ENCODE peak calls at places on chromosomes 16 and 17, in ten cellular contexts. One of them, this sample, is unnamed.
A peak's percentile ranks its signal among the peaks of the same experiment; 100 is the strongest.

GRCh38 chr16:10678655-10679054 is 16.1 kb downstream of the TEKT5 start:
- DNase-seq in PC-9: no peak
- DNase-seq in heart right ventricle: no peak
- DNase-seq in PC-3: no peak
- DNase-seq in mammary epithelial cell: no peak
- DNase-seq in brain microvascular endothelial cell: no peak
- DNase-seq in SK-N-SH: no peak
- DNase-seq in HFF-Myc: no peak
- DNase-seq in astrocyte of the spinal cord: no peak
- DNase-seq in lower leg skin: no peak
- DNase-seq in this sample: no peak

GRCh38 chr16:81623365-81624102 is 155.6 kb upstream of the PLCG2 start:
- DNase-seq in PC-3: peak; percentile 54
- DNase-seq in HFF-Myc: no peak
- DNase-seq in SK-N-SH: peak; percentile 59
- DNase-seq in astrocyte of the spinal cord: peak; percentile 67
- DNase-seq in heart right ventricle: no peak
- DNase-seq in lower leg skin: no peak
- DNase-seq in brain microvascular endothelial cell: no peak
- DNase-seq in PC-9: peak; percentile 46
- DNase-seq in mammary epithelial cell: peak; percentile 60
- DNase-seq in this sample: no peak

GRCh38 chr16:17832738-17833137 is 362.0 kb upstream of the XYLT1 start:
- DNase-seq in brain microvascular endothelial cell: no peak
- DNase-seq in HFF-Myc: no peak
- DNase-seq in PC-3: no peak
- DNase-seq in heart right ventricle: no peak
- DNase-seq in PC-9: no peak
- DNase-seq in SK-N-SH: no peak
- DNase-seq in mammary epithelial cell: peak; percentile 46
- DNase-seq in lower leg skin: no peak
- DNase-seq in astrocyte of the spinal cord: no peak
- DNase-seq in this sample: no peak

GRCh38 chr17:74259667-74260524 is 14.1 kb upstream of the DNAI2 start:
- DNase-seq in PC-3: peak; percentile 76
- DNase-seq in mammary epithelial cell: peak; percentile 25
- DNase-seq in HFF-Myc: no peak
- DNase-seq in astrocyte of the spinal cord: no peak
- DNase-seq in PC-9: no peak
- DNase-seq in brain microvascular endothelial cell: no peak
- DNase-seq in SK-N-SH: peak; percentile 56
- DNase-seq in lower leg skin: no peak
- DNase-seq in heart right ventricle: no peak
- DNase-seq in this sample: no peak

GRCh38 chr17:2874211-2874686 is 78.0 kb downstream of the RAP1GAP2 start:
- DNase-seq in brain microvascular endothelial cell: no peak
- DNase-seq in PC-3: peak; percentile 50
- DNase-seq in HFF-Myc: no peak
- DNase-seq in mammary epithelial cell: no peak
- DNase-seq in astrocyte of the spinal cord: no peak
- DNase-seq in heart right ventricle: no peak
- DNase-seq in SK-N-SH: no peak
- DNase-seq in lower leg skin: no peak
- DNase-seq in PC-9: peak; percentile 24
- DNase-seq in this sample: no peak

GRCh38 chr16:12318661-12319463 is 342.3 kb downstream of the SNX29 start:
- DNase-seq in brain microvascular endothelial cell: no peak
- DNase-seq in mammary epithelial cell: no peak
- DNase-seq in HFF-Myc: no peak
- DNase-seq in PC-9: no peak
- DNase-seq in lower leg skin: no peak
- DNase-seq in heart right ventricle: no peak
- DNase-seq in astrocyte of the spinal cord: no peak
- DNase-seq in SK-N-SH: no peak
- DNase-seq in PC-3: no peak
- DNase-seq in this sample: no peak

GRCh38 chr17:4479982-4480751 is 18.5 kb upstream of the SPNS2 start:
- DNase-seq in HFF-Myc: no peak
- DNase-seq in heart right ventricle: no peak
- DNase-seq in SK-N-SH: no peak
- DNase-seq in PC-3: no peak
- DNase-seq in lower leg skin: no peak
- DNase-seq in brain microvascular endothelial cell: no peak
- DNase-seq in mammary epithelial cell: no peak
- DNase-seq in astrocyte of the spinal cord: no peak
- DNase-seq in PC-9: no peak
- DNase-seq in this sample: no peak

GRCh38 chr17:46995841-46996571 is 17.0 kb upstream of the RPRML start:
- DNase-seq in heart right ventricle: no peak
- DNase-seq in brain microvascular endothelial cell: peak; percentile 20
- DNase-seq in HFF-Myc: peak; percentile 65
- DNase-seq in lower leg skin: no peak
- DNase-seq in PC-3: peak; percentile 64
- DNase-seq in PC-9: no peak
- DNase-seq in mammary epithelial cell: peak; percentile 57
- DNase-seq in SK-N-SH: no peak
- DNase-seq in astrocyte of the spinal cord: peak; percentile 9
- DNase-seq in this sample: no peak

GRCh38 chr17:82892869-82893565 is 53.2 kb upstream of the ZNF750 start:
- DNase-seq in HFF-Myc: no peak
- DNase-seq in heart right ventricle: peak; percentile 57
- DNase-seq in PC-3: no peak
- DNase-seq in PC-9: no peak
- DNase-seq in lower leg skin: no peak
- DNase-seq in mammary epithelial cell: no peak
- DNase-seq in astrocyte of the spinal cord: no peak
- DNase-seq in SK-N-SH: no peak
- DNase-seq in brain microvascular endothelial cell: no peak
- DNase-seq in this sample: no peak

GRCh38 chr16:50635505-50636392 is 45.4 kb downstream of the SNX20 start:
- DNase-seq in mammary epithelial cell: no peak
- DNase-seq in PC-9: no peak
- DNase-seq in PC-3: no peak
- DNase-seq in SK-N-SH: peak; percentile 53
- DNase-seq in astrocyte of the spinal cord: no peak
- DNase-seq in HFF-Myc: no peak
- DNase-seq in brain microvascular endothelial cell: no peak
- DNase-seq in heart right ventricle: no peak
- DNase-seq in lower leg skin: no peak
- DNase-seq in this sample: no peak

GRCh38 chr16:8963010-8963824 is 489 bp downstream of the USP7 start:
- DNase-seq in astrocyte of the spinal cord: no peak
- DNase-seq in HFF-Myc: no peak
- DNase-seq in SK-N-SH: peak; percentile 75
- DNase-seq in brain microvascular endothelial cell: no peak
- DNase-seq in PC-3: no peak
- DNase-seq in mammary epithelial cell: no peak
- DNase-seq in heart right ventricle: peak; percentile 28
- DNase-seq in lower leg skin: no peak
- DNase-seq in PC-9: no peak
- DNase-seq in this sample: no peak

GRCh38 chr16:692356-693108 is 2.3 kb upstream of the WDR24 start:
- DNase-seq in PC-9: no peak
- DNase-seq in mammary epithelial cell: no peak
- DNase-seq in brain microvascular endothelial cell: no peak
- DNase-seq in heart right ventricle: no peak
- DNase-seq in lower leg skin: no peak
- DNase-seq in SK-N-SH: no peak
- DNase-seq in HFF-Myc: no peak
- DNase-seq in PC-3: no peak
- DNase-seq in astrocyte of the spinal cord: no peak
- DNase-seq in this sample: no peak

GRCh38 chr16:1559446-1559975 is 26.0 kb downstream of the TMEM204 start:
- DNase-seq in astrocyte of the spinal cord: no peak
- DNase-seq in brain microvascular endothelial cell: no peak
- DNase-seq in lower leg skin: no peak
- DNase-seq in heart right ventricle: no peak
- DNase-seq in PC-9: no peak
- DNase-seq in PC-3: no peak
- DNase-seq in HFF-Myc: no peak
- DNase-seq in mammary epithelial cell: no peak
- DNase-seq in SK-N-SH: no peak
- DNase-seq in this sample: no peak

GRCh38 chr16:87131996-87132345 is 185.2 kb downstream of the C16orf95 start:
- DNase-seq in SK-N-SH: no peak
- DNase-seq in astrocyte of the spinal cord: no peak
- DNase-seq in PC-9: no peak
- DNase-seq in brain microvascular endothelial cell: no peak
- DNase-seq in lower leg skin: no peak
- DNase-seq in HFF-Myc: no peak
- DNase-seq in mammary epithelial cell: no peak
- DNase-seq in heart right ventricle: no peak
- DNase-seq in PC-3: no peak
- DNase-seq in this sample: no peak

GRCh38 chr17:56125830-56126819 is 27.1 kb upstream of the ANKFN1 start:
- DNase-seq in PC-9: peak; percentile 1
- DNase-seq in lower leg skin: peak; percentile 20
- DNase-seq in astrocyte of the spinal cord: peak; percentile 84
- DNase-seq in heart right ventricle: no peak
- DNase-seq in PC-3: peak; percentile 39
- DNase-seq in mammary epithelial cell: peak; percentile 17
- DNase-seq in HFF-Myc: peak; percentile 19
- DNase-seq in SK-N-SH: peak; percentile 18
- DNase-seq in brain microvascular endothelial cell: peak; percentile 11
- DNase-seq in this sample: no peak

GRCh38 chr16:18049454-18050133 is 286.9 kb downstream of the NPIPA8 start:
- DNase-seq in mammary epithelial cell: no peak
- DNase-seq in PC-3: no peak
- DNase-seq in brain microvascular endothelial cell: no peak
- DNase-seq in lower leg skin: no peak
- DNase-seq in HFF-Myc: no peak
- DNase-seq in SK-N-SH: no peak
- DNase-seq in astrocyte of the spinal cord: no peak
- DNase-seq in PC-9: no peak
- DNase-seq in heart right ventricle: no peak
- DNase-seq in this sample: no peak

GRCh38 chr17:29664743-29665479 is 42.2 kb upstream of the CORO6 start:
- DNase-seq in brain microvascular endothelial cell: peak; percentile 58
- DNase-seq in PC-9: peak; percentile 15
- DNase-seq in mammary epithelial cell: peak; percentile 82
- DNase-seq in astrocyte of the spinal cord: peak; percentile 64
- DNase-seq in HFF-Myc: no peak
- DNase-seq in heart right ventricle: no peak
- DNase-seq in SK-N-SH: no peak
- DNase-seq in lower leg skin: no peak
- DNase-seq in PC-3: peak; percentile 80
- DNase-seq in this sample: no peak

GRCh38 chr17:73096866-73097265 is 4.4 kb upstream of the SLC39A11 start:
- DNase-seq in PC-3: no peak
- DNase-seq in lower leg skin: no peak
- DNase-seq in brain microvascular endothelial cell: no peak
- DNase-seq in PC-9: no peak
- DNase-seq in astrocyte of the spinal cord: peak; percentile 14
- DNase-seq in SK-N-SH: no peak
- DNase-seq in mammary epithelial cell: peak; percentile 50
- DNase-seq in heart right ventricle: no peak
- DNase-seq in HFF-Myc: no peak
- DNase-seq in this sample: peak; percentile 50
- H3K4me3 ChIP-seq in PC-3: no peak overlapping the region
- H3K4me3 ChIP-seq in lower leg skin: no peak overlapping the region
- H3K4me3 ChIP-seq in brain microvascular endothelial cell: no peak overlapping the region
- H3K4me3 ChIP-seq in PC-9: no peak overlapping the region
- H3K4me3 ChIP-seq in astrocyte of the spinal cord: no peak overlapping the region
- H3K4me3 ChIP-seq in SK-N-SH: no peak overlapping the region
- H3K4me3 ChIP-seq in mammary epithelial cell: no peak overlapping the region
- H3K4me3 ChIP-seq in heart right ventricle: no peak overlapping the region
- H3K4me3 ChIP-seq in HFF-Myc: no peak overlapping the region
- H3K4me3 ChIP-seq in this sample: no peak overlapping the region

GRCh38 chr16:27327586-27327915 is 13.8 kb downstream of the IL4R start:
- DNase-seq in HFF-Myc: no peak
- DNase-seq in PC-9: no peak
- DNase-seq in SK-N-SH: no peak
- DNase-seq in lower leg skin: no peak
- DNase-seq in heart right ventricle: no peak
- DNase-seq in astrocyte of the spinal cord: no peak
- DNase-seq in brain microvascular endothelial cell: no peak
- DNase-seq in PC-3: no peak
- DNase-seq in mammary epithelial cell: no peak
- DNase-seq in this sample: no peak
- H3K4me3 ChIP-seq in HFF-Myc: no peak overlapping the region
- H3K4me3 ChIP-seq in PC-9: peak overlapping the region; percentile 11
- H3K4me3 ChIP-seq in SK-N-SH: no peak overlapping the region
- H3K4me3 ChIP-seq in lower leg skin: no peak overlapping the region
- H3K4me3 ChIP-seq in heart right ventricle: no peak overlapping the region
- H3K4me3 ChIP-seq in astrocyte of the spinal cord: no peak overlapping the region
- H3K4me3 ChIP-seq in brain microvascular endothelial cell: no peak overlapping the region
- H3K4me3 ChIP-seq in PC-3: peak overlapping the region; percentile 48
- H3K4me3 ChIP-seq in mammary epithelial cell: no peak overlapping the region
- H3K4me3 ChIP-seq in this sample: peak overlapping the region; percentile 42

DNA sequence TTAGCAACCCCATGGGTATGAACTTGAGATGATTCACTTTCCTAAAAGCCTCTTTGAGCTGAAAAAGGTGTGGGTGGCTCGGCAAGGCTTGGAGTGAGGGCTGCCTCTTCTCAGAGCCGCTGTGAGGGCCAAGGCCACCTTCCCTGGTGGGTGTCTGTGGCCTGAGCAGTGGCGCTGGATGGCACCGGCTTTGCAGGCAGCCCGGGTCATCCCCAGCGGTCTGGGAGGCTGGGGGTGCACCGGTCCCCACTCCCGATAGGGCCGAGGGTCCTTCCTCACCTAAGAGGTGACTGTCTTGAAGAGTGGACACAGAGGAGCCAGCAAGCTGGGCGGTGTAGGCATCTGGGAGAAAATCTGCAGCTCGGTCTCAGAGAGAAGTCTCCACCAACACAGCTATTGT is 79.2 kb upstream of the RBL2 start:
- DNase-seq in mammary epithelial cell: no peak
- DNase-seq in brain microvascular endothelial cell: no peak
- DNase-seq in astrocyte of the spinal cord: no peak
- DNase-seq in heart right ventricle: no peak
- DNase-seq in HFF-Myc: no peak
- DNase-seq in PC-9: no peak
- DNase-seq in PC-3: no peak
- DNase-seq in SK-N-SH: no peak
- DNase-seq in lower leg skin: no peak
- DNase-seq in this sample: no peak
- H3K4me3 ChIP-seq in mammary epithelial cell: no peak overlapping the region
- H3K4me3 ChIP-seq in brain microvascular endothelial cell: no peak overlapping the region
- H3K4me3 ChIP-seq in astrocyte of the spinal cord: no peak overlapping the region
- H3K4me3 ChIP-seq in heart right ventricle: no peak overlapping the region
- H3K4me3 ChIP-seq in HFF-Myc: no peak overlapping the region
- H3K4me3 ChIP-seq in PC-9: no peak overlapping the region
- H3K4me3 ChIP-seq in PC-3: no peak overlapping the region
- H3K4me3 ChIP-seq in SK-N-SH: no peak overlapping the region
- H3K4me3 ChIP-seq in lower leg skin: no peak overlapping the region
- H3K4me3 ChIP-seq in this sample: no peak overlapping the region

DNA sequence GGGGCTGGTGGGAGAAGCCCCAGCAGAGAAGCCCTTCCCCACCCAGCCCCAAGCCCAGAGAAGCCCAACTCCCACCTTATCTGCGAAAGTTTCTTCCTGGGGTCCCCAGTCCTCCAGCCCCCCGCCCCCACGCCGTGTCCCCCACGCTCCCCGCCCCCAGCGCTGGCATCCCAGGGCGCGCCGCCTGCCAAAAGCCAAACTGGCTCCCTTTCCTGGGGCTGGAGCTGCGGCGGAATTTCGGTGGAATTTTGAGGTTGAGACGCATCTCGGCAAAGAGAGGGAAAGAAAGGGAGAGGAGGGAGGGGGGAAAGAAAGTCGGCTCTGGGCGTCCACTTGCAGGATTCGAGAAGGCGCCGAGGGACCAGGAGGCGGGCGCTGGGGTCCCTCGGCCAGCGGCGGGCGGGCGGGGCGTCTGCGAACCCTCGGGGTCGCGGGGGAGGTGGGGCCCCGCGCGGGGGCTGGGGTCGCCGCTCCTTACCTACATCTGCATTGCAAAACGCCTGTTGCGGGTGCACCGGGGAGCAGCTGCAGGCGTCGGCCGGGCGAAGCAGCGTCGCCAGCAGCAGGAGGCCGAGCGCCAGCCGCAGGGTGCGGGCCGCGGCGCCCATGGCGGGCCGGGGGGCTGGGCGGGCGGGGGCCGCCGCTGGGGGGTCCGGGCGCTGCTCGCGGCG is 571 bp downstream of the TIMP2 start:
- DNase-seq in brain microvascular endothelial cell: no peak
- DNase-seq in lower leg skin: no peak
- DNase-seq in heart right ventricle: peak; percentile 45
- DNase-seq in SK-N-SH: peak; percentile 77
- DNase-seq in PC-9: peak; percentile 27
- DNase-seq in mammary epithelial cell: no peak
- DNase-seq in HFF-Myc: no peak
- DNase-seq in PC-3: peak; percentile 48
- DNase-seq in astrocyte of the spinal cord: no peak
- DNase-seq in this sample: no peak
- H3K4me3 ChIP-seq in brain microvascular endothelial cell: peak overlapping the region; percentile 85
- H3K4me3 ChIP-seq in lower leg skin: peak overlapping the region; percentile 51
- H3K4me3 ChIP-seq in heart right ventricle: peak overlapping the region; percentile 75
- H3K4me3 ChIP-seq in SK-N-SH: peak overlapping the region; percentile 84
- H3K4me3 ChIP-seq in PC-9: peak overlapping the region; percentile 73
- H3K4me3 ChIP-seq in mammary epithelial cell: peak overlapping the region; percentile 40
- H3K4me3 ChIP-seq in HFF-Myc: peak overlapping the region; percentile 85
- H3K4me3 ChIP-seq in PC-3: peak overlapping the region; percentile 85
- H3K4me3 ChIP-seq in astrocyte of the spinal cord: peak overlapping the region; percentile 87
- H3K4me3 ChIP-seq in this sample: peak overlapping the region; percentile 93

This sample was measured in breast epithelium.